ENCODE peak calls at places on chromosomes 5 and 9, in nine cellular contexts. E, B, O, J, Q, T, X, F and G are unnamed samples.
A peak's percentile ranks its signal among the peaks of the same experiment; 100 is the strongest.

GRCh38 chr9:93684161-93684765 is 107.9 kb downstream of the PHF2 start:
- DNase-seq in E (no peak), B (no peak), O (no peak), J (no peak), Q (no peak), T (no peak), X (no peak), F (no peak), G (no peak)

GRCh38 chr5:19564036-19564435 is 424.0 kb downstream of the CDH18 start:
- DNase-seq in E (no peak), B (no peak), O (no peak), J (no peak), Q (no peak), T (no peak), X (no peak), F (no peak), G (no peak)

GRCh38 chr9:135332979-135333748 is 146.4 kb upstream of the PPP1R26 start:
- DNase-seq in E (no peak), B (no peak), O (no peak), J (no peak), Q (no peak), T (no peak), X (no peak), F (no peak), G (no peak)

GRCh38 chr5:178632305-178632704 is 5.5 kb upstream of the CLK4 start:
- DNase-seq in E (no peak), B (no peak), O (no peak), J (no peak), Q (no peak), T (no peak), X (no peak), F (no peak), G (no peak)

GRCh38 chr5:165892383-165892782 is 2387.0 kb downstream of the MAT2B start:
- DNase-seq in E (no peak), B (no peak), O (no peak), J (no peak), Q (no peak), T (no peak), X (no peak), F (no peak), G (no peak)

GRCh38 chr9:100459963-100460362 is 13.0 kb upstream of the TMEFF1 start:
- DNase-seq in E (no peak), B (no peak), O (no peak), J (no peak), Q (no peak), T (no peak), X (no peak), F (no peak), G (no peak)

GRCh38 chr9:76438841-76439588 is 20.0 kb upstream of the GCNT1 start:
- DNase-seq in E (no peak), B (no peak), O (no peak), J (no peak), Q (no peak), T (no peak), X (no peak), F (no peak), G (no peak)

GRCh38 chr5:458547-459353 is 15.8 kb downstream of the EXOC3 start:
- DNase-seq in E (peak; percentile 45), B (no peak), O (no peak), J (no peak), Q (peak; percentile 80), T (no peak), X (peak; percentile 41), F (peak; percentile 64), G (peak; percentile 70)

GRCh38 chr5:139443766-139444473 is 4.6 kb upstream of the DNAJC18 start:
- DNase-seq in E (peak; percentile 54), B (no peak), O (peak; percentile 60), J (no peak), Q (peak; percentile 68), T (no peak), X (no peak), F (peak; percentile 85), G (no peak)

GRCh38 chr5:112586596-112587062 is 151.1 kb upstream of the APC start:
- DNase-seq in E (no peak), B (no peak), O (no peak), J (no peak), Q (no peak), T (no peak), X (no peak), F (no peak), G (no peak)

GRCh38 chr5:41878173-41878572 is 7.9 kb upstream of the OXCT1 start:
- DNase-seq in E (no peak), B (no peak), O (no peak), J (no peak), Q (no peak), T (no peak), X (no peak), F (no peak), G (no peak)

GRCh38 chr5:40754381-40755092 is 1.2 kb downstream of the TTC33 start:
- DNase-seq in E (peak; percentile 53), B (no peak), O (peak; percentile 22), J (no peak), Q (peak; percentile 64), T (peak; percentile 4), X (no peak), F (peak; percentile 55), G (peak; percentile 4)

GRCh38 chr9:13967011-13967410 is 346.9 kb downstream of the NFIB start:
- DNase-seq in E (peak; percentile 31), B (no peak), O (peak; percentile 26), J (no peak), Q (no peak), T (no peak), X (no peak), F (no peak), G (no peak)

GRCh38 chr5:109688647-109688998 is 1.1 kb upstream of the MAN2A1 start:
- DNase-seq in E (peak; percentile 43), B (no peak), O (no peak), J (peak; percentile 55), Q (peak; percentile 50), T (no peak), X (no peak), F (peak; percentile 63), G (no peak)

GRCh38 chr9:96253059-96253696 is 48.8 kb downstream of the HSD17B3 start:
- DNase-seq in E (no peak), B (no peak), O (no peak), J (no peak), Q (no peak), T (no peak), X (no peak), F (no peak), G (no peak)

GRCh38 chr5:57664700-57665099 is 182.1 kb upstream of the ACTBL2 start:
- DNase-seq in E (no peak), B (no peak), O (no peak), J (no peak), Q (no peak), T (peak; percentile 26), X (no peak), F (no peak), G (no peak)

GRCh38 chr5:57665146-57665936 is 182.7 kb upstream of the ACTBL2 start:
- DNase-seq in E (no peak), B (no peak), O (no peak), J (no peak), Q (no peak), T (no peak), X (no peak), F (no peak), G (no peak)

GRCh38 chr5:57659889-57660288 is 177.3 kb upstream of the ACTBL2 start:
- DNase-seq in E (no peak), B (no peak), O (no peak), J (no peak), Q (no peak), T (no peak), X (no peak), F (no peak), G (no peak)

GRCh38 chr5:57663466-57663865 is 180.9 kb upstream of the ACTBL2 start:
- DNase-seq in E (no peak), B (no peak), O (no peak), J (no peak), Q (no peak), T (peak; percentile 38), X (no peak), F (no peak), G (no peak)

DNA sequence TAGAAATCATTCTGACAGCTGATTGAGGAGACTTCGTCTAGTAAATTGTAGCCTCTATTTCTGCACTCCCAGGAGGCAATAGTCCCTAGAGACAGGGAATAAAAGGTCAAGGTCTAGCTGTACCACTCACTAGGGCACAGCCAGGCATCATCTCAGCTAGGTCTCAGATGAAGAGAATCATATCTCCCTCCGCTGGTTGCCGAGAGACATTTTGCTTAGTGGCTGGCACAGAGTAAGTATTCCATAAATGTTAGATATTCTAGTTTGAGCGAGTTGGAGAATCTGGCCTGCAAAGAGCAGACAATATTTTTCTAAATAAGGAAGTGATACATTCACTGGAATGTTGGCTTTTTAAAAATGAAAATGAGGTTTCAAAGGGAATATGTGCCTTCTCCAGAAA is 180.4 kb upstream of the ACTBL2 start:
- DNase-seq in E (peak; percentile 22), B (peak; percentile 60), O (no peak), J (no peak), Q (peak; percentile 14), T (no peak), X (no peak), F (no peak), G (no peak)
- TF ChIP-seq CTCF in E (no peak), B (peak; percentile 7), O (no peak), J (no peak), Q (no peak), T (no peak), X (no peak), F (no peak), G (no peak)

DNA sequence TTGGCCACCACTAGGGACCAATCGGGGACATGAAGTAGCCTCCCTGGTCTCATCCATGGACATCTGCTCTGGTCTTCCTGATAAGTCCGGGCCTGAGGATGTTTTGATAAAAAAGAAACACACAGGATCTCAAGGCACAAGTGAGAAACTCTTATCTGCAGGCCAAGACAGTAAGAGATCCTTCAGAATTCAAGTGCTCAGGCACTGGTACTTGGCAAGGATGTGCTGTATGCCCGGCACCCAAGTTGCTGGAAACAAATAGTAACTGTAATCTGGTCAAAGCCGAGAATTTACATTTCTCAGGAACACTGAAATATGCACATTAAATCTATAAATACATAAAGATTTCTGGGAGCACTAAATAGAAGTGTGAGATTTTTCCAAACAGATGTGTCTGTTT is 165.7 kb downstream of the SPOCK1 start:
- DNase-seq in E (no peak), B (no peak), O (no peak), J (no peak), Q (no peak), T (no peak), X (no peak), F (no peak), G (no peak)
- H3K4me3 ChIP-seq in E (no peak overlapping the region), B (no peak overlapping the region), O (no peak overlapping the region), J (no peak overlapping the region), Q (no peak overlapping the region), T (no peak overlapping the region), X (no peak overlapping the region), F (no peak overlapping the region), G (no peak overlapping the region)

GRCh38 chr5:135339623-135340022 is 59.4 kb downstream of the MACROH2A1 start:
- DNase-seq in E (no peak), B (no peak), O (no peak), J (no peak), Q (no peak), T (no peak), X (no peak), F (no peak), G (no peak)
- TF ChIP-seq CTCF in E (no peak), B (no peak), O (no peak), J (no peak), Q (no peak), T (no peak), X (no peak), F (no peak), G (no peak)

DNA sequence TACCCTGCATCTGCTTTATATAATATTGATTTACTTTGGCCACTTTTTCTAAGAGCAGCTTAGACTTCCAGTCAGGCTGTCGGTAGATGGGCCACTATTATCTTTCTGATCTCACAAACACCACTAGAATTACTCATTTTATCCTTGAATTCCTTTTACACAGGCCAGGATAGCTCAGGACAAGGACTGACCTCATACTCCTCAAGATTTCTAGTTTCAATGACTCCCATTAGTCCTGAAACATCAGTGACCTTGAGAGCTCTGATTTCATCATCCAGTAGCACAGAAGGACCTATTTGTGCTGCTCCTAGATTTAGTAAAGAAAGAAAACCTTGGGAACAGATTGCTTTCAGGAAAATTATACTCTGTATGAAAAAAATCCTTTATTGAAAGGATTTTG is 727.9 kb upstream of the PTPRD start:
- DNase-seq in E (no peak), B (no peak), O (no peak), J (no peak), Q (no peak), T (no peak), X (no peak), F (no peak), G (no peak)
- H3K4me3 ChIP-seq in E (no peak overlapping the region), B (no peak overlapping the region), O (no peak overlapping the region), J (no peak overlapping the region), Q (no peak overlapping the region), T (no peak overlapping the region), X (no peak overlapping the region), F (no peak overlapping the region), G (no peak overlapping the region)